ENCODE peak calls at places on chromosomes 5 and 9, in seven cellular contexts. B is AG04450, M is A549, X is tibial artery, Z is fibroblast of lung, S is fibroblast of pulmonary artery, U is upper lobe of right lung. I is an unnamed sample.

GRCh38 chr5:37208883-37209808 is 40.0 kb downstream of the CPLANE1 start:
- DNase-seq in B (no peak), X (no peak), M (no peak), U (no peak), Z (peak; percentile 39), S (peak; percentile 29), I (peak; percentile 39)

GRCh38 chr5:154244476-154244875 is 53.9 kb downstream of the GALNT10 start:
- DNase-seq in B (no peak), U (no peak), S (no peak), M (no peak), Z (no peak), X (no peak), I (no peak)

GRCh38 chr9:34710023-34710422 is at the start of gene CCL21:
- DNase-seq in Z (peak; percentile 3), B (no peak), M (no peak), S (peak; percentile 68), U (no peak), X (no peak), I (peak; percentile 73)

GRCh38 chr5:73201547-73202513 is 28.8 kb downstream of the TMEM174 start:
- DNase-seq in B (peak; percentile 27), Z (peak; percentile 67), S (peak; percentile 71), M (peak; percentile 88), U (peak; percentile 90), X (peak; percentile 77), I (peak; percentile 64)

GRCh38 chr9:19875291-19875910 is 86.6 kb upstream of the SLC24A2 start:
- DNase-seq in B (no peak), S (peak; percentile 4), U (no peak), M (no peak), Z (no peak), X (no peak), I (no peak)

GRCh38 chr9:136774416-136775045 is 10.2 kb upstream of the LCN15 start:
- DNase-seq in S (no peak), Z (no peak), X (no peak), M (no peak), B (no peak), U (peak; percentile 33), I (no peak)

GRCh38 chr5:90640484-90641059 is 82.0 kb downstream of the ADGRV1 start:
- DNase-seq in B (no peak), X (no peak), U (no peak), S (no peak), M (no peak), Z (no peak), I (no peak)

GRCh38 chr5:59034498-59035186 is 451.8 kb downstream of the RAB3C start:
- DNase-seq in S (peak; percentile 76), X (no peak), U (no peak), Z (peak; percentile 88), B (no peak), M (peak; percentile 81), I (peak; percentile 77)

GRCh38 chr5:153777681-153778080 is 261.0 kb downstream of the FAM114A2 start:
- DNase-seq in M (no peak), U (no peak), X (no peak), S (no peak), B (no peak), Z (no peak), I (no peak)

GRCh38 chr5:73431204-73431851 is 17.2 kb downstream of the FOXD1 start:
- DNase-seq in B (no peak), M (no peak), S (no peak), Z (no peak), U (no peak), X (no peak), I (no peak)

GRCh38 chr5:140549237-140550144 is 2.0 kb downstream of the EIF4EBP3 start:
- DNase-seq in M (no peak), X (no peak), U (no peak), S (peak; percentile 58), B (no peak), Z (peak; percentile 49), I (peak; percentile 73)

GRCh38 chr5:80033513-80033912 is 1.6 kb upstream of the THBS4 start:
- DNase-seq in X (no peak), U (no peak), S (no peak), M (no peak), B (no peak), Z (no peak), I (no peak)

GRCh38 chr5:175921066-175921730 is 46.9 kb downstream of the THOC3 start:
- DNase-seq in Z (no peak), S (no peak), U (no peak), B (no peak), M (no peak), X (no peak), I (no peak)

GRCh38 chr5:168300377-168301182 is 9.1 kb downstream of the WWC1 start:
- DNase-seq in U (no peak), S (no peak), B (no peak), X (no peak), Z (no peak), M (no peak), I (no peak)

GRCh38 chr9:112170235-112170634 is 4.9 kb downstream of the SUSD1 start:
- DNase-seq in U (peak; percentile 68), X (no peak), S (no peak), M (no peak), B (no peak), Z (no peak), I (no peak)

GRCh38 chr9:93124793-93125192 is 9.3 kb downstream of the NINJ1 start:
- DNase-seq in M (no peak), S (no peak), B (no peak), U (peak; percentile 63), Z (no peak), X (peak; percentile 63), I (no peak)

GRCh38 chr5:8458038-8458383 is 589.1 kb downstream of the MTRR start:
- DNase-seq in X (no peak), S (peak; percentile 46), Z (peak; percentile 11), B (no peak), U (no peak), M (no peak), I (peak; percentile 25)

GRCh38 chr9:90827181-90827866 is 25.7 kb downstream of the SYK start:
- DNase-seq in S (no peak), M (no peak), U (no peak), Z (no peak), X (no peak), B (no peak), I (no peak)

GRCh38 chr9:90129446-90129845 is 513.2 kb downstream of the DIRAS2 start:
- DNase-seq in M (no peak), B (no peak), U (no peak), X (no peak), Z (no peak), S (no peak), I (no peak)

GRCh38 chr9:88796947-88797346 is 194.3 kb upstream of the S1PR3 start:
- DNase-seq in S (no peak), Z (no peak), M (no peak), U (no peak), X (no peak), B (no peak), I (no peak)

GRCh38 chr5:135229679-135230132 is 169.3 kb downstream of the MACROH2A1 start:
- DNase-seq in S (no peak), Z (no peak), B (no peak), X (no peak), U (no peak), M (peak; percentile 26), I (no peak)

GRCh38 chr5:85132269-85132668 is 747.6 kb upstream of the EDIL3 start:
- DNase-seq in B (peak; percentile 21), U (no peak), M (no peak), S (no peak), X (no peak), Z (peak; percentile 69), I (no peak)

GRCh38 chr5:33068786-33069185 is 357.7 kb downstream of the NPR3 start:
- DNase-seq in S (no peak), U (no peak), M (peak; percentile 5), X (no peak), B (no peak), Z (no peak), I (peak; percentile 21)

GRCh38 chr5:119323630-119324000 is 32.2 kb upstream of the TNFAIP8 start:
- DNase-seq in S (peak; percentile 52), Z (peak; percentile 60), X (no peak), B (no peak), M (peak; percentile 40), U (no peak), I (peak; percentile 75)

DNA sequence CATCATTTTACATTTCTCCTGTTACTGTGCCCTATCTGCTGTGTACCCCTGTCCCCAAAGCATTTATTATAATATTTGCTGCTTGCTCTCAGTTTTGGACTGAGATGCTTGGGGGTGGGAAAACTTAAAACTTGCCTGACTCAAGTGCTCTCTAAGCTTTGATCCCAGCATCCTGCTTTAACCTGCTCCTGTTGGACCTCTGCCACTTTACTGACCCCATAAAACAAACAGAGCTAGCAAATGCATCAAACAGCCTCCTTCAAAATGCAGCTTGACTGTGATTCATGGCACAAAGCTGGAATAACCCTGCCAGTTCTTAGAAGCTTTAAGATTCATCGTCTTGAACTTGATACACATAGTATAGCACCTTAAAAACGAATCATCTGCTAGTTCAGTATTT is 212.5 kb downstream of the DEPDC1B start:
- DNase-seq in S (no peak), B (no peak), X (no peak), U (no peak), M (peak; percentile 75), Z (no peak), I (peak; percentile 38)
- H3K4me3 ChIP-seq in S (no peak overlapping the region), B (no peak overlapping the region), X (peak overlapping the region; percentile 53), U (no peak overlapping the region), M (peak overlapping the region; percentile 23), Z (no peak overlapping the region), I (no peak overlapping the region)

GRCh38 chr5:115978779-115979178 is 16.5 kb downstream of the LVRN start:
- DNase-seq in M (no peak), Z (no peak), X (no peak), B (no peak), U (no peak), S (no peak), I (no peak)
- TF ChIP-seq CTCF in M (no peak), Z (no peak), X (no peak), B (no peak), U (no peak), S (no peak), I (no peak)

DNA sequence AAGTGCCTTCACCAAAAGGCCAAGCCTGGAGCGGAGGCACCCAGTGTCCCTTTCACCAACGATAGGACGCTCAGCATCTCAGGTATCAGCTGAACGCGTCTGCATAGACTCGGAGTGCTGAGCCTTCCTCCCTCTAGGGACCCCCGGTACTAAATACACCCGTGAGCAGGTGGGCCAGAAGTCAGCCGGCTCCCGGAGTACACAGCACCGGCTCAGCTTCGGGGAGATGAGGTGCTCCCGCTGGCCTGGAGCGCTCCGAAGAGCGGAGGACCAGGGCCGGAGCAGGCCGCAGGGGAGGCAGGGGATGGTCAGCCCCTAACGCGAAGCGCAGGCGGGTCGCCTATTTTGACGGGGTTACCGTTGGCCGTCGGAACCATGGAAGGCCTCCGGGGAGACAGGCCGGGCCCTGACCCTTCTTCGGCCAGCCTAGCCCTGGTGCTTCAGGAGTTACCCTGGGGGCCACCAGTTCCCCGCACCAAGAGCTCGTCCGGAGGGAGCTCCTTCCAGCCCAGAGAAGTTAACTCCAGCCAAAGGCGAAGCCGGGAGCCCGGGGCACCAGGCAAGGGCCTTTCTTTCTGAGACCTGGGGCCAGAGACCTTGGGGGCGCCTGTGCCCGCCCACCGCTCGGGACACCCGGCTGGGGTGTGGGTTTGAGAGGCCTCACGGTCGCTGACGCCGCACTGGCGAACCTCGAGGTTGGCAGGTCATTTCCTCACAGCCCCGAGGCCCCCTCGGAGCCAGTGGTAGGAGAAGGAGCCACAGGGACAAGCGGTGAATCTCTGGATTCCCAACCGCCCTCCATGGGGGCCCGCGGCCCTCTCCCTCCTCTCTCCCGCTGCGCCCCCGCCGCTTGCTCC is 3.3 kb upstream of the IRX4 start:
- DNase-seq in Z (no peak), B (no peak), U (no peak), X (no peak), M (no peak), S (no peak), I (no peak)
- H3K4me3 ChIP-seq in Z (no peak overlapping the region), B (no peak overlapping the region), U (no peak overlapping the region), X (no peak overlapping the region), M (no peak overlapping the region), S (no peak overlapping the region), I (no peak overlapping the region)

GRCh38 chr5:171630047-171630669 is 155.5 kb upstream of the SMIM23 start:
- DNase-seq in B (peak; percentile 11), Z (peak; percentile 57), U (peak; percentile 74), M (peak; percentile 71), X (no peak), S (peak; percentile 46), I (peak; percentile 52)
- TF ChIP-seq CTCF in B (peak; percentile 69), Z (peak; percentile 61), U (peak; percentile 47), M (peak; percentile 59), X (peak; percentile 30), S (peak; percentile 41), I (peak; percentile 68)

I was measured in fibroblast of the aortic adventitia.